ENCODE peak calls at places on chromosomes 2 and 18, in five cellular contexts. R is spleen, S is sigmoid colon, M is upper lobe of left lung, C is suprapubic skin. J is an unnamed sample.

GRCh38 chr2:195480121-195480520 is 176.9 kb upstream of the SLC39A10 start:
- DNase-seq in C (no peak), S (no peak), R (no peak), M (no peak), J (no peak)

GRCh38 chr18:2655153-2655953 is at the start of gene SMCHD1:
- DNase-seq in S (peak), M (peak), R (peak), C (peak), J (peak)

GRCh38 chr18:32711862-32712261 is 61.0 kb downstream of the KLHL14 start:
- DNase-seq in S (no peak), C (no peak), M (no peak), R (no peak), J (no peak)

GRCh38 chr2:172200495-172201085 is 97.9 kb upstream of the DLX2 start:
- DNase-seq in R (no peak), M (no peak), S (no peak), C (no peak), J (no peak)

GRCh38 chr2:84846732-84847131 is 34.2 kb downstream of the TRABD2A start:
- DNase-seq in C (no peak), S (no peak), M (no peak), R (no peak), J (no peak)

GRCh38 chr2:60215295-60215990 is 338.0 kb downstream of the BCL11A start:
- DNase-seq in C (no peak), M (peak), S (peak), R (no peak), J (no peak)

GRCh38 chr2:179207047-179207446 is 57.6 kb downstream of the SESTD1 start:
- DNase-seq in R (no peak), S (no peak), C (no peak), M (no peak), J (no peak)

GRCh38 chr2:120418174-120418787 is 72.3 kb downstream of the INHBB start:
- DNase-seq in M (no peak), S (no peak), C (no peak), R (peak), J (peak)

GRCh38 chr2:120912101-120912985 is 176.7 kb downstream of the GLI2 start:
- DNase-seq in M (no peak), R (no peak), C (no peak), S (no peak), J (peak)

GRCh38 chr2:148000095-148000494 is 20.4 kb downstream of the ORC4 start:
- DNase-seq in S (no peak), R (no peak), C (no peak), M (no peak), J (no peak)

GRCh38 chr18:1865869-1866268 is 705.4 kb downstream of the METTL4 start:
- DNase-seq in C (no peak), M (no peak), S (no peak), R (no peak), J (no peak)

GRCh38 chr18:11154369-11154982 is 5.1 kb upstream of the PIEZO2 start:
- DNase-seq in C (no peak), M (no peak), S (no peak), R (no peak), J (no peak)

GRCh38 chr18:56200381-56200831 is 438.0 kb downstream of the TXNL1 start:
- DNase-seq in R (no peak), M (no peak), S (no peak), C (no peak), J (no peak)

GRCh38 chr2:36453652-36454051 is 98.1 kb downstream of the CRIM1 start:
- DNase-seq in M (no peak), C (no peak), S (no peak), R (no peak), J (no peak)

GRCh38 chr2:8803658-8804379 is 33.6 kb downstream of the KIDINS220 start:
- DNase-seq in S (no peak), R (no peak), C (no peak), M (no peak), J (peak)

GRCh38 chr2:160928854-160929301 is 231.3 kb upstream of the TANK start:
- DNase-seq in S (no peak), C (no peak), M (no peak), R (no peak), J (no peak)

GRCh38 chr18:58213445-58213844 is 169.4 kb downstream of the NEDD4L start:
- DNase-seq in M (no peak), C (no peak), R (no peak), S (no peak), J (no peak)

GRCh38 chr2:18900691-18901113 is 311.3 kb upstream of the NT5C1B start:
- DNase-seq in S (no peak), M (no peak), R (no peak), C (no peak), J (no peak)

GRCh38 chr2:37143986-37144385 is 12.8 kb downstream of the EIF2AK2 start:
- DNase-seq in S (no peak), C (no peak), R (no peak), M (no peak), J (no peak)

GRCh38 chr2:27069436-27069835 is 2.0 kb downstream of the OST4 start:
- DNase-seq in M (no peak), C (no peak), S (peak), R (peak), J (no peak)

GRCh38 chr18:76983613-76984051 is 149.0 kb downstream of the MBP start:
- DNase-seq in R (peak), S (no peak), C (no peak), M (no peak), J (no peak)

GRCh38 chr18:76981388-76981968 is 151.1 kb downstream of the MBP start:
- DNase-seq in M (no peak), R (peak), C (no peak), S (no peak), J (no peak)

GRCh38 chr18:76980663-76981387 is 151.8 kb downstream of the MBP start:
- DNase-seq in M (no peak), R (peak), S (no peak), C (no peak), J (no peak)

GRCh38 chr18:76983184-76983583 is 149.4 kb downstream of the MBP start:
- DNase-seq in R (peak), M (peak), C (peak), S (peak), J (peak)

DNA sequence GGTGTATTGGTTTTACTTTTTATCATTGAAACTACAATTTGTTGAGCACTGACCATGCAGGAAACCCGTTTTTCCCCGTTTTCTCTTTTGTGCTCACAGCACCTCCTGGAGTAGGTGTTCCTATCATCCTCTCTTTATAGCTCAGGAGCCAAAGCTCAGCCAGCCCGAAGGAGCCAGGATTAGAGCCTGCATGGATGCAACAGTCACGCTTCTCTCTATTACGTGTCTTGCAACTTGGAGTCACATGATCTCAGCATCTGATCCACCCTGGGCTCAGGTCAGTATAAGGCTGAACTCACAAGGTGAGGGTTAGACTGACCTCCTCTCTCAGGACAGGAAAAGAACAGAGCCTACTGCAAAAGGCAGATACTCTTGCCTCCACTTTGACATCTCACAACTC is 150.5 kb downstream of the MBP start:
- DNase-seq in C (no peak), M (no peak), S (no peak), R (no peak), J (no peak)
- H3K4me3 ChIP-seq in C (no peak), M (no peak), S (no peak), R (no peak), J (no peak)

GRCh38 chr2:216499641-216500218 is 1.1 kb downstream of the RPL37A start:
- DNase-seq in C (no peak), M (no peak), S (no peak), R (no peak), J (no peak)

GRCh38 chr2:216497382-216497781 is 1.3 kb upstream of the RPL37A start:
- DNase-seq in S (no peak), C (no peak), M (no peak), R (no peak), J (no peak)

GRCh38 chr2:216497808-216498366 is 757 bp upstream of the RPL37A start:
- DNase-seq in M (no peak), C (no peak), S (no peak), R (no peak), J (no peak)

GRCh38 chr2:216500572-216500971 is 1.9 kb downstream of the RPL37A start:
- DNase-seq in R (no peak), M (no peak), C (no peak), S (no peak), J (no peak)

DNA sequence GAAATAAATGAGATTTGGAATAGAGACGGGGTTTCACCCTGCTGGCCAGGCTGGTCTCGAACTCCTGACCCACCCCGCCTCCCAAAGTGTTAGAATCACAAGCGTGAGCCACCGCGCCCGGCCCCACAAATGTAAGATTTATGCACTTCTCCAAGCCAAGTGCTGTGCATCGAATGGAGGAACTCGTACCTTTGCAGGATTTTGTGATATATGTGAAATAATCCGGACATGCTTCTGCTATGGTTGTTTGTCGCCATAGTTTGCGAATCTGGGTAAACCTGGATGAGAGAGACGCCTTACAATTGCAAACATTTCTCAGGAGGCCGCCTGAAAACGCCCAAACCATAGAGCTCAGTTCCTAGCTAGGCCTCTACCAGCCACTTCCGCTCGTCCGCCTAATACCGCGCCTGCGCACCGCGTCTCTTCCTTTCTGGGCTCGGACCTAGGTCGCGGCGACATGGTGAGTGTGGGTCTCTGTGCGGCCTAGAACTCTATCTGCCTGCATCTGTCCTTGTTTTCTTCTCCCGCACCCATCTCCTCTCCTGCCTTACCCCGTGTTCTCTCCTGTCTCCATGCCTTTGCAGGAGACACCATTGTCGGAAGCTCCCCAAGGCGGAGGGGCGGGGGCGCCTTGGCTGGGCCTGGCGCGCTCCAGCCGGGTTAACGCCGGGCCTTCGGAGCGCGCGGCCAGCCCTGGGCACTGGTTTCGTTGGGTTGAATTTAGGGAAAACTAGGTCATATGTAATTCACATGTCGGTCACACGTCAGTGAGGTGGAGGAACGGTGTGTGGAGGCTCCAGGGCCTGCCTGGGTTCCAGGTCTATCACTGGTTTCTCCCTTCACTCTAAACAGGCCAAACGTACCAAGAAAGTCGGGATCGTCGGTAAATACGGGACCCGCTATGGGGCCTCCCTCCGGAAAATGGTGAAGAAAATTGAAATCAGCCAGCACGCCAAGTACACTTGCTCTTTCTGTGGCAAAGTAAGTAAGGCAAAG is at the start of gene RPL37A:
- DNase-seq in S (peak), C (peak), R (peak), M (peak), J (peak)
- TF ChIP-seq POLR2AphosphoS5 in S (peak), C (peak), R (peak), M (peak), J (peak)

GRCh38 chr2:240567872-240568677 is at the start of gene RNPEPL1:
- DNase-seq in M (peak), S (peak), C (peak), R (peak), J (peak)
- TF ChIP-seq POLR2A in M (peak), S (no peak), C (no peak), R (no peak), J (no peak)

DNA sequence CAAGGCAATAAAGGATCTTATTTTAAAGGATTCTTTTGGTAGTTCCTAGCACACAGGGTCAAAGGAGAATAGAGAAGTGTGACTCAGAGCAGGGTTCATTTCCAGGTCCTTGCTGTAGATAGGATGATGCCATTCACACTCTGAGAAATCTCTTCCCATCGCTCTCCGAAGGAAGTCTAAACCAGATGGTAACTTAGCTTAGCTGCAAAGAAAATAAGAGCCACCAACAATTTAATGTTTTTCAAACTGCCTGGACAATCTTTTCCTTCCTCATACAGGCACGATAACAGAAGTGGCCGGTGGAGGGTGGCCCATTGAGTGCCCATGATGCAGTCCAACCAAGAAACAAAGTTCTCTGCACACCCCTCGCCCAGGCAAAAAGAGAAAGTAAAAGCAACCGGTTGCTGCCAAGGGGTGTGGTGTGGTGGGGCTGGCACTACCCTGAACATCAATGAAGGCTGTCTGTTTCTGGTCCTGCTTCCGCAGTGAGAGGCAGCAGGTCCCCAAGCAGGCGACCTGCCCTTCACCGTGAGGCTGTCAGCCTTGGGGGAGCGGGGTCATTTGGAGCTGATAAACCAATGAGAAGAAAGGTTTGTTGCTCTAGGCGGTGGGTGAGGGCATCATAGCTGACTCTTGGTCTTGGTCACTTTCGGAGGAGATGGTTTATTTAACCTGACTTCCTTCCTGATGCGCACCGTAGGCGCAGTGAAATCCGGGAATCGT is 105.6 kb upstream of the CD302 start:
- DNase-seq in M (peak), C (no peak), R (peak), S (no peak), J (peak)
- H3K4me3 ChIP-seq in M (peak), C (peak), R (peak), S (peak), J (peak)

GRCh38 chr2:62229082-62229620 is 33.2 kb downstream of the B3GNT2 start:
- DNase-seq in M (no peak), S (no peak), C (no peak), R (no peak), J (no peak)
- TF ChIP-seq POLR2AphosphoS5 in M (no peak), S (no peak), C (no peak), R (no peak), J (no peak)

DNA sequence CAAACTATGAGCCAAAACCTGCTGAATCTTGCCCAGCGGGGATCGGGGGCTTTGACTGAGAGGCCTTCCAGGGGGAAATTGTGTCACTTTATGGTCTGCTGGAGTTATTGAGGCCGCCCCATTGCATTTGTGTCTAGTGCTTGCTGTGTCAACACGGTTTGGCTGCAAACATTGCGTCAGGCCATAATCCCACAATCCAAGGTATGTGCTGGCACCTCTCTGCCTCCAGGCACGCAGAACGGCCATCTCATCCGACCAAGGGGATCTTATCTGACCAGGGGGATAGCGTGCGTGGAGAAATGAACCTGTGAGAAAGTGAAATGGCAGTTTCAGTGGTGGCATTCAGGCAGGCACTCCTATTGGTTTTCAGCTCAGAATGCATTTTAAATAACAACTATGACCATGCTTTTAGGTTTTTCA is 18.1 kb upstream of the LYPD6B start:
- DNase-seq in M (no peak), C (no peak), R (no peak), S (no peak), J (peak)
- TF ChIP-seq POLR2A in M (no peak), C (no peak), R (no peak), S (no peak), J (no peak)

GRCh38 chr2:44839370-44839769 is 102.1 kb upstream of the SIX3 start:
- DNase-seq in R (no peak), S (no peak), C (no peak), M (no peak), J (no peak)

GRCh38 chr2:44844651-44845270 is 96.7 kb upstream of the SIX3 start:
- DNase-seq in S (no peak), C (no peak), M (no peak), R (no peak), J (no peak)

GRCh38 chr2:44843641-44844040 is 97.9 kb upstream of the SIX3 start:
- DNase-seq in M (peak), R (no peak), C (no peak), S (no peak), J (no peak)

GRCh38 chr2:44840186-44840850 is 101.2 kb upstream of the SIX3 start:
- DNase-seq in M (no peak), C (no peak), S (no peak), R (no peak), J (no peak)

GRCh38 chr2:44843086-44843485 is 98.4 kb upstream of the SIX3 start:
- DNase-seq in M (no peak), S (no peak), R (no peak), C (no peak), J (no peak)
- H3K4me3 ChIP-seq in M (no peak), S (no peak), R (no peak), C (no peak), J (no peak)

GRCh38 chr2:66437601-66438497 is 2.9 kb downstream of the MEIS1 start:
- DNase-seq in C (no peak), M (no peak), S (peak), R (no peak), J (no peak)

GRCh38 chr2:66435963-66436362 is 1.0 kb downstream of the MEIS1 start:
- DNase-seq in R (no peak), C (no peak), M (no peak), S (no peak), J (no peak)

GRCh38 chr2:66436546-66436945 is 1.6 kb downstream of the MEIS1 start:
- DNase-seq in R (no peak), S (no peak), M (no peak), C (no peak), J (no peak)

GRCh38 chr2:66435549-66435875 is 587 bp downstream of the MEIS1 start:
- DNase-seq in C (no peak), R (no peak), M (no peak), S (no peak), J (no peak)

GRCh38 chr2:66437055-66437454 is 2.1 kb downstream of the MEIS1 start:
- DNase-seq in S (no peak), R (no peak), M (no peak), C (no peak), J (no peak)
- TF ChIP-seq POLR2AphosphoS5 in S (peak), R (no peak), M (no peak), C (no peak), J (no peak)

GRCh38 chr18:69906765-69907164 is 40.9 kb downstream of the CD226 start:
- DNase-seq in S (no peak), R (no peak), M (no peak), C (no peak), J (no peak)

GRCh38 chr18:69898241-69898861 is 49.3 kb downstream of the CD226 start:
- DNase-seq in S (no peak), R (no peak), M (no peak), C (no peak), J (no peak)

GRCh38 chr18:69895081-69896047 is 52.3 kb downstream of the CD226 start:
- DNase-seq in C (no peak), S (no peak), R (no peak), M (no peak), J (no peak)

GRCh38 chr18:69897397-69898108 is 50.1 kb downstream of the CD226 start:
- DNase-seq in S (no peak), M (no peak), R (no peak), C (no peak), J (no peak)

GRCh38 chr18:69900941-69901340 is 46.7 kb downstream of the CD226 start:
- DNase-seq in C (no peak), S (no peak), M (no peak), R (no peak), J (no peak)
- TF ChIP-seq POLR2A in C (no peak), S (no peak), M (no peak), R (no peak), J (no peak)

J was measured in breast epithelium.